ENCODE peak calls at places on chromosomes 1 and 21, in four cellular contexts. F is lower lobe of right lung, N is aorta, A is colonic mucosa. R is an unnamed sample.

GRCh38 chr1:235077571-235078479 is 50.8 kb downstream of the TOMM20 start:
- DNase-seq in F (peak; percentile 63), A (no peak), N (peak; percentile 61), R (no peak)

GRCh38 chr1:108050134-108050533 is 85.2 kb upstream of the VAV3 start:
- DNase-seq in N (peak; percentile 60), A (no peak), F (peak; percentile 68), R (no peak)

GRCh38 chr1:40894455-40894854 is 32.3 kb upstream of the CITED4 start:
- DNase-seq in N (no peak), F (no peak), A (no peak), R (no peak)

GRCh38 chr1:19861034-19861433 is 21.2 kb upstream of the OTUD3 start:
- DNase-seq in F (no peak), N (no peak), A (peak; percentile 79), R (no peak)

GRCh38 chr1:95233321-95233736 is 681 bp upstream of the RWDD3 start:
- DNase-seq in N (peak; percentile 54), A (peak; percentile 55), F (no peak), R (peak; percentile 59)

GRCh38 chr1:233289676-233290075 is 5.8 kb downstream of the PCNX2 start:
- DNase-seq in F (no peak), A (no peak), N (no peak), R (peak; percentile 76)

GRCh38 chr21:21156919-21157318 is 158.7 kb downstream of the NCAM2 start:
- DNase-seq in N (no peak), F (no peak), A (no peak), R (no peak)

GRCh38 chr21:45612096-45613019 is 31.2 kb upstream of the PCBP3 start:
- DNase-seq in N (no peak), A (no peak), F (no peak), R (no peak)

GRCh38 chr1:36951761-36952160 is 82.6 kb downstream of the GRIK3 start:
- DNase-seq in A (no peak), N (no peak), F (no peak), R (no peak)

GRCh38 chr1:36953061-36953460 is 81.3 kb downstream of the GRIK3 start:
- DNase-seq in N (no peak), F (no peak), A (no peak), R (no peak)

GRCh38 chr1:36950588-36950987 is 83.7 kb downstream of the GRIK3 start:
- DNase-seq in A (no peak), N (no peak), F (no peak), R (no peak)

GRCh38 chr1:36955016-36955415 is 79.3 kb downstream of the GRIK3 start:
- DNase-seq in A (no peak), F (no peak), N (no peak), R (no peak)

DNA sequence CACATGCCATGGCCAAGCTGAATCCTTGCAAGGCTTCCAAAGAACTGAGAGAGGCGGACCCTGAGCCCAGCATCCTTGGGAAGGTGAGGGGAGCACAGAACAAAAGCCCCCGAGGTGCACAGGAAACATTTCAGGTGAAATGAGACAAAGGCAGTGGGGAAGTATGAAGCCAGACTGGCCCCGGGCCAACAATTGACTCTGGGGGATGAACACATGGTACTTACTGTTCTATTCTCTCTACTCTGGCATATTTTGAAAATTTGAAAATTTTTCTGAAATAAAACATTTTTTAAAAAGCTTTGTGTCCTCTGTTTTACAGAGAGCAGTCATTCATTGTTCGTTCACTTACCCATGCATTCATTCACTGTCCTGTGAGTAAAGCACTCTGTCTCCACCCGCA is 77.7 kb downstream of the GRIK3 start:
- DNase-seq in A (no peak), F (no peak), N (no peak), R (no peak)
- H3K4me1 ChIP-seq in A (no peaks in the 10 kb centered on the region), F (no peaks in the 10 kb centered on the region), N (no peaks in the 10 kb centered on the region), R (no peaks in the 10 kb centered on the region)

GRCh38 chr1:4064150-4064889 is 164.2 kb upstream of the C1orf174 start:
- DNase-seq in A (no peak), F (no peak), N (no peak), R (no peak)

GRCh38 chr1:4068076-4068475 is 168.0 kb upstream of the C1orf174 start:
- DNase-seq in F (no peak), N (no peak), A (no peak), R (no peak)

GRCh38 chr1:4062992-4063391 is 162.9 kb upstream of the C1orf174 start:
- DNase-seq in A (no peak), F (no peak), N (no peak), R (no peak)

GRCh38 chr1:4063516-4063915 is 163.4 kb upstream of the C1orf174 start:
- DNase-seq in F (no peak), A (no peak), N (no peak), R (no peak)

DNA sequence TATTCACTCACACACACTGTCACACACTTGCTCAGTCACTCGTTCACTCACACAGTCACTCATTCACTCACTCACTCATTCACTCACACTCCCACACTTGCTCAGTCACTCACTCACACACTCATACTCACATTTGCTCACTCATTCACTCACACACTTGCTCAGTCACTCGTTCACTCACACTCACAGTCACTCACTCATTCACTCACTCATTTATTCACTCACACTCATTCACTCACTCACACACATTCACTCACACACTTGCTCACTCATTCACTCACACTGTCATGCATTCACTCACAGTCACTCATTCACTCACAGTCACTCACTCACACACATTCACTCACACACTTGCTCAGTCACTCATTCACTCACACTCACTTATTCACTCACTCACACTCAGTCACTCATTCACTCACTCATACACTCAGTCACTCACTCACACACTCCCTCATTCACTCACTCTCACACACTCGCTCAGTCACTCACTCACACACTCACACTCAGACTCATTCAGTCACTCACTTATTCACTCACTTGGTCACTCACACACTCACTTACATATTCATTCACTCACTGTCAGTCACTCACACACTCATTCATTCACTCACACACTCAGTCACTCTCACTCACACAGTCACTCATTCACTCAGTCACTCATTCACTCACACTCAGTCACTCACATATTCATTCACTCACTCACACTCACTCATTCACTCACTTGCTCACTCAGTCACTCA is 167.0 kb upstream of the C1orf174 start:
- DNase-seq in N (no peak), A (no peak), F (no peak), R (no peak)
- H3K9me3 ChIP-seq in N (no peaks in the 10 kb centered on the region), A (no peaks in the 10 kb centered on the region), F (no peaks in the 10 kb centered on the region), R (peaks cover 12% of the 10 kb centered on the region)

GRCh38 chr1:117481410-117481809 is 114.2 kb downstream of the MAN1A2 start:
- DNase-seq in N (no peak), A (no peak), F (no peak), R (no peak)
- H3K4me1 ChIP-seq in N (no peaks in the 10 kb centered on the region), A (no peaks in the 10 kb centered on the region), F (no peaks in the 10 kb centered on the region), R (no peaks in the 10 kb centered on the region)

DNA sequence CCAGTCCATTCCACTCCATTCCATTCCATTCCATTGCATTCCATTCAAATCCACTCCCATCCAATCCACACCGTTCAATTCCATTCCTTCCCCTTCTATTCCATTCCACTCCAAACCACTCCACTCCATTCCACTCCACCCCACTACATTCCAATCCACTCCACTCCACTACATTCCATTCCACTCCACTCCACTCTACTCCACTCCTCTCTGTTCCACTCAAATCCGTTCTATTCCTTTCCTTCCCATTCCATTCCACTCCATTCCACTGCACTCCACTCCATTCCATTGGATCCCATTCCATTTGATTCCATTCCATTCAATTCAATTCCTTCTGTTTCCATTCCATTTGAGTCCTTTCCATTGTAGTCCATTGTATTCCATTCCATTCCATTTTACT is 2568.3 kb upstream of the TPTE start:
- DNase-seq in F (no peak), A (no peak), N (no peak), R (no peak)
- H3K9me3 ChIP-seq in F (peaks cover 84% of the 10 kb centered on the region), A (peaks cover 36% of the 10 kb centered on the region), N (peaks cover 38% of the 10 kb centered on the region), R (peaks cover 82% of the 10 kb centered on the region)

GRCh38 chr1:187513190-187513589 is 684.4 kb downstream of the PLA2G4A start:
- DNase-seq in A (no peak), F (no peak), N (no peak), R (no peak)
- H3K4me1 ChIP-seq in A (no peaks in the 10 kb centered on the region), F (no peaks in the 10 kb centered on the region), N (no peaks in the 10 kb centered on the region), R (no peaks in the 10 kb centered on the region)

R was measured in H1.